ENCODE peak calls at places on chromosomes 6 and 20, in five cellular contexts. Y, H, T, O and P are unnamed samples.

GRCh38 chr6:122297010-122297409 is 102.4 kb upstream of the HSF2 start:
- DNase-seq in O (no peak), T (no peak), H (no peak), Y (no peak), P (no peak)

GRCh38 chr20:46230811-46231282 is 77.5 kb downstream of the CDH22 start:
- DNase-seq in Y (peak; percentile 24), H (no peak), O (no peak), T (no peak), P (peak; percentile 47)

GRCh38 chr6:15677822-15678221 is 15.0 kb upstream of the DTNBP1 start:
- DNase-seq in T (no peak), Y (no peak), H (no peak), O (no peak), P (no peak)

GRCh38 chr6:140385686-140386085 is 1011.2 kb upstream of the CITED2 start:
- DNase-seq in T (no peak), H (no peak), O (no peak), Y (peak; percentile 14), P (no peak)

GRCh38 chr6:33787954-33788693 is 806 bp downstream of the LEMD2 start:
- DNase-seq in Y (peak; percentile 79), H (peak; percentile 94), T (peak; percentile 76), O (peak; percentile 75), P (peak; percentile 65)

GRCh38 chr6:130183271-130184222 is 39.2 kb downstream of the SAMD3 start:
- DNase-seq in T (no peak), H (no peak), O (no peak), Y (no peak), P (no peak)

GRCh38 chr6:34106421-34106820 is 39.5 kb downstream of the GRM4 start:
- DNase-seq in T (no peak), H (no peak), O (no peak), Y (no peak), P (no peak)

GRCh38 chr20:58209652-58210397 is 18.6 kb downstream of the ANKRD60 start:
- DNase-seq in H (peak; percentile 97), Y (peak; percentile 65), T (peak; percentile 77), O (peak; percentile 94), P (peak; percentile 89)

GRCh38 chr6:15818491-15818890 is 155.7 kb upstream of the DTNBP1 start:
- DNase-seq in T (no peak), Y (no peak), H (no peak), O (no peak), P (no peak)

GRCh38 chr6:5471637-5472430 is 210.5 kb downstream of the FARS2 start:
- DNase-seq in H (no peak), T (no peak), O (no peak), Y (no peak), P (no peak)

GRCh38 chr6:36679043-36679821 is 718 bp downstream of the CDKN1A start:
- DNase-seq in H (peak; percentile 87), T (peak; percentile 81), Y (peak; percentile 63), O (no peak), P (peak; percentile 51)

GRCh38 chr6:32685603-32686002 is 19.1 kb upstream of the HLA-DQB1 start:
- DNase-seq in Y (peak; percentile 39), T (no peak), O (no peak), H (no peak), P (no peak)

GRCh38 chr6:43096451-43097097 is 20.5 kb downstream of the PTK7 start:
- DNase-seq in Y (peak; percentile 81), O (no peak), H (peak; percentile 44), T (peak; percentile 70), P (peak; percentile 59)

GRCh38 chr20:58895099-58895795 is 42.7 kb downstream of the GNAS start:
- DNase-seq in Y (no peak), H (no peak), T (no peak), O (no peak), P (no peak)

DNA sequence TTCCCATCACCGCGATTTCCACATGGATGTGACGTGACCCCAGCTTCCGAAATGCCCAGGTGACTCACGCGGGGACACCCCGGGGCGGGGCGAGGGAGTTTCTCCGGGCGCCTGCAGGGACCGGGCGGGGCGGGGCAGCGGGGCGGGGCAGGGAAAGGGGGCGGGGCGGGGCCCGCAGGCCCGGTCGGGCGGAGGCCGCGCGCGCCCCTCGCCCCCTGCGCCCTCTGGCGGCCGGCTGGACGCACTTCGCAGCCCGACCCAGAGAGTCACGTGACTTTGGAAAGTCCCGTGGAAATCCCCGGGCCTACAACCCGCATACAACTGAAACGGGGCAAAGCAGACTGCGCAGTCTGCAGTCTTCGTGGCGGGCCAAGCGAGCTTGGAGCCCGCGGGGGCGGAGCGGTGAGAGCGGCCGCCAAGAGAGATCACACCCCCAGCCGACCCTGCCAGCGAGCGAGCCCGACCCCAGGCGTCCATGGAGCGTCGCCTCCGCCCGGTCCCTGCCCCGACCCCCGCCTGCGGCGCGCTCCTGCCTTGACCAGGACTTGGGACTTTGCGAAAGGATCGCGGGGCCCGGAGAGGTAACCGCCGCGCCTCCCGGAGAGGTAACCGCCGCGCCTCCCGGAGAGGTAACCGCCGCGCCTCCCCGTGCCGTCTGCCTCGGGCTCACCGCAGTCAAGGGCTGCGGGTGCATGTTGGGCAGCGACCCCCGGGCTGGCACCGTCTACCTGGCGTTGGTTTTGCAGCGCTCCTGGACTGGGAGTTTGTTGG is at the start of gene TNFAIP3:
- DNase-seq in O (peak; percentile 76), Y (peak; percentile 95), H (peak; percentile 98), T (peak; percentile 96), P (peak; percentile 76)
- TF ChIP-seq POLR2A in O (peak; percentile 94), Y (peak; percentile 92), H (peak; percentile 80), T (peak; percentile 84), P (peak; percentile 61)

DNA sequence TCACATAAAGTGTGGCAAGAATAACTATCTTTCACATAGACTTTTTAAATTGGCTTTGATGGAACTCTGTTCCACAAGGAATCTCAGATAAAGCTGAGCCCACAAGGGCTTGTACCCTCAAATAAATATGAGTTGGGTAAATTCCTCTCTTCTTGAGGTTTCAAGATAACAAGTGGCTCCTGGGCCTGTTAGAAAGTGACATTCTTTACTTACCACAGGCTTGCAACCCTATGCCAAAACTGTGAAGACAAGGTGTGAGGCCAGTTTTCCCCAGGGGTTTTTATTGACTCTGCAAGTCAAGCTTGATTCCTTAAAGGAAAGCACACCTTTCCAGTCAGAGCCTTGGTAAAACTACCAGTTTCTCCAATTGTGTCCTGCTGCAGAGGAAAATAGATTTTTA is 664.8 kb upstream of the GJE1 start:
- DNase-seq in T (no peak), O (no peak), Y (no peak), H (no peak), P (no peak)
- TF ChIP-seq POLR2A in T (no peak), O (no peak), Y (no peak), H (no peak), P (no peak)

GRCh38 chr6:35343092-35343834 is 905 bp downstream of the PPARD start:
- DNase-seq in O (no peak), T (peak; percentile 45), H (peak; percentile 86), Y (peak; percentile 32), P (no peak)

GRCh38 chr6:35341557-35341956 is 801 bp upstream of the PPARD start:
- DNase-seq in Y (no peak), O (no peak), H (no peak), T (no peak), P (no peak)

GRCh38 chr6:35343835-35344550 is 1.6 kb downstream of the PPARD start:
- DNase-seq in O (no peak), Y (no peak), H (no peak), T (no peak), P (no peak)

DNA sequence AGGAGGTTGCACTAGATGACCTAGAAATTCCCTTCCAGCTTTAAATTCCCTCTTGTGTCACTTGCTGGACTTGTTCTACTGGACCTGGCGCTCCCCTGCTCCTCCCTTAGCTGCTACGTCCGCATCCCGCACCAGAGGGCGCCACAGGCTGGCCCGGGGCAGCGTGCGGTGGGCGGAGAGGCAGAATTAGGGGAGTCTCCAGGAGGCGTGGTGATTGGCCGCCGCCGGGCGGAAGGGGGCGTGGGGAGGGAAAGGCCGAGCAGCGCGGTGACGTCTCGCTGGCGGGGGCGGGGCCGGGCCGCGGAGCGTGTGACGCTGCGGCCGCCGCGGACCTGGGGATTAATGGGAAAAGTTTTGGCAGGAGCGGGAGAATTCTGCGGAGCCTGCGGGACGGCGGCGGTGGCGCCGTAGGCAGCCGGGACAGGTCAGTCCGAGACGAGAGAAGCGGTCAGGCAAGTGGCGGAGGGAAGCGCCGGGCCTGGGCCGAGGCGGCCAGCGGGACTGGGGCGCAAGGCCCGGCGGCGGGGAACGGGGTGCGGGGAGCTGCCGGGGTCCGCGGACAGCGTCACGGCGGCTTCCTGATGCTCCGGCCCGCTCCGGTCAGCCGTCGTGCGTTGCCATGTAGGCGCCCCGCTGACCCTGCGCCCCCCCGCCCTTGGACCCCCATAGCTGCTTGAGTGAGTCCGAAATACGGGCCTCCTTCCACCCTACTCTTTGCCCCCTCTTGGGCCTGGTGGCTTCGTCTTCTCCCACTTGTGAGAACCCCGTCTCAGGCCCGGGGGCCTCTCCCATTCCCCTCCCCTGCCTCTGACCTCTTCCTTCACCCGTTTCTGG is at the start of gene PPARD:
- DNase-seq in T (peak; percentile 98), Y (peak; percentile 92), H (peak; percentile 100), O (peak; percentile 99), P (peak; percentile 96)
- TF ChIP-seq POLR2A in T (peak; percentile 92), Y (peak; percentile 93), H (no peak), O (no peak), P (peak; percentile 77)

DNA sequence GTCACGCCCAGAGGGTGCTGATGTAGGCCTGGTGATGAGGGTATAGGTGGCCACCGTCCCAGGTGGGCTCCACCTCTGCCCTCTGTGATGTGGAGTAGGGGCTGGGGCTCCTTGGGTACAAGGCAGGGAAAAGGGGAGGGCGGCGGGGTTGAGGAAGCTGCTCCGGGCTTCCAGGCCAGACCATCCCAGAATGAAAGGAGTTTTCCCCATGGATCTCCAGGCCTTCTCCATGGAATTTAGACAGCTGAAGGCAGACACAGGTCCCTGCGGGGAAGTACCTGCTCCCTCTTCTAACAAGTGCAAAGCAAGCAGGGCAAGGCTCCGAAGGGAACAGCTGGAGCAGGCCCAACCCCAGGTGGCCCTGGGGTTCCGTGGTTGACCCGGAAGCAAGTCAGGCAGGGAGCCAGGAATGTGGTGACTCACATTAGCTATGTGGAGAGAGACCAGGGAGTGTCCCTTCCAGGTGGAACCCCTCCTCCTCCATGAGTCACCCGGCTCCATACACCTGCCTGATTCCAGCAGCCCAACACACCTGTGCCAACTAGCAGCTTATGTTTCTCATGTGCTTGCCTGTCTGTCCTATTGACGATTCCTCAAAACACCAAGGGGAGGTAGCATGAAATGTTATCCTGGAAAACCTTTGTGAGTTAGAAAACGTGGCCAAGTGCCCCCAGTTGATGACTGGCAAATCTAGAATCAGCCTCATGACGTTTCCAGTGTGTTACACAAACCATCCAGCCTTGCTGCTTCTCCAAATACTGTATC is 59.7 kb upstream of the SNX9 start:
- DNase-seq in O (no peak), Y (peak; percentile 65), T (peak; percentile 73), H (no peak), P (peak; percentile 44)
- TF ChIP-seq POLR2A in O (no peak), Y (no peak), T (no peak), H (no peak), P (no peak)